ENCODE peak calls at places on chromosome 19, in six cellular contexts. One of them, this sample, is unnamed. For H3K9me3 and H3K4me1, the result is how much of the 10 kb centered on the place peaks cover.

GRCh38 chr19:31648347-31648746 is 299.1 kb upstream of the TSHZ3 start:
- DNase-seq in transverse colon: no peak
- DNase-seq in IMR-90: peak
- DNase-seq in right cardiac atrium: no peak
- DNase-seq in ascending aorta: no peak
- DNase-seq in A673: no peak
- DNase-seq in this sample: no peak

GRCh38 chr19:46848389-46848788 is 2.3 kb downstream of the AP2S1 start:
- DNase-seq in transverse colon: no peak
- DNase-seq in IMR-90: no peak
- DNase-seq in right cardiac atrium: no peak
- DNase-seq in ascending aorta: no peak
- DNase-seq in A673: no peak
- DNase-seq in this sample: no peak

GRCh38 chr19:39845621-39846175 is 481 bp downstream of the FBL start:
- DNase-seq in transverse colon: no peak
- DNase-seq in IMR-90: no peak
- DNase-seq in right cardiac atrium: no peak
- DNase-seq in ascending aorta: no peak
- DNase-seq in A673: peak
- DNase-seq in this sample: peak

GRCh38 chr19:55251296-55252081 is 7.3 kb downstream of the PPP6R1 start:
- DNase-seq in transverse colon: no peak
- DNase-seq in IMR-90: peak
- DNase-seq in right cardiac atrium: no peak
- DNase-seq in ascending aorta: no peak
- DNase-seq in A673: no peak
- DNase-seq in this sample: peak

GRCh38 chr19:17829855-17830566 is 8.7 kb upstream of the INSL3 start:
- DNase-seq in transverse colon: peak
- DNase-seq in IMR-90: peak
- DNase-seq in right cardiac atrium: peak
- DNase-seq in ascending aorta: no peak
- DNase-seq in A673: no peak
- DNase-seq in this sample: no peak

GRCh38 chr19:47389150-47389556 is 30.2 kb downstream of the MEIS3 start:
- DNase-seq in transverse colon: peak
- DNase-seq in IMR-90: no peak
- DNase-seq in right cardiac atrium: no peak
- DNase-seq in ascending aorta: peak
- DNase-seq in A673: no peak
- DNase-seq in this sample: no peak

GRCh38 chr19:34976611-34977010 is 12.6 kb upstream of the ZNF792 start:
- DNase-seq in transverse colon: no peak
- DNase-seq in IMR-90: no peak
- DNase-seq in right cardiac atrium: peak
- DNase-seq in ascending aorta: no peak
- DNase-seq in A673: no peak
- DNase-seq in this sample: no peak

GRCh38 chr19:45158503-45159026 is 2.2 kb downstream of the NKPD1 start:
- DNase-seq in transverse colon: no peak
- DNase-seq in IMR-90: no peak
- DNase-seq in right cardiac atrium: no peak
- DNase-seq in ascending aorta: no peak
- DNase-seq in A673: no peak
- DNase-seq in this sample: no peak

GRCh38 chr19:55373993-55374757 is 2.5 kb upstream of the TMEM190 start:
- DNase-seq in transverse colon: no peak
- DNase-seq in IMR-90: peak
- DNase-seq in right cardiac atrium: peak
- DNase-seq in ascending aorta: no peak
- DNase-seq in A673: no peak
- DNase-seq in this sample: no peak

GRCh38 chr19:37251308-37252229 is 33.6 kb downstream of the ZNF383 start:
- DNase-seq in transverse colon: peak
- DNase-seq in IMR-90: peak
- DNase-seq in right cardiac atrium: peak
- DNase-seq in ascending aorta: peak
- DNase-seq in A673: peak
- DNase-seq in this sample: peak

GRCh38 chr19:40424637-40425449 is 949 bp downstream of the SERTAD1 start:
- DNase-seq in transverse colon: no peak
- DNase-seq in IMR-90: peak
- DNase-seq in right cardiac atrium: peak
- DNase-seq in ascending aorta: no peak
- DNase-seq in A673: peak
- DNase-seq in this sample: no peak

GRCh38 chr19:6459356-6460098 is at the start of gene SLC25A23:
- DNase-seq in transverse colon: peak
- DNase-seq in IMR-90: peak
- DNase-seq in right cardiac atrium: peak
- DNase-seq in ascending aorta: peak
- DNase-seq in A673: peak
- DNase-seq in this sample: peak

GRCh38 chr19:7981661-7982060 is 23.8 kb downstream of the ELAVL1 start:
- DNase-seq in transverse colon: no peak
- DNase-seq in IMR-90: no peak
- DNase-seq in right cardiac atrium: peak
- DNase-seq in ascending aorta: no peak
- DNase-seq in A673: no peak
- DNase-seq in this sample: no peak

GRCh38 chr19:54188224-54188871 is 1.0 kb downstream of the MBOAT7 start:
- DNase-seq in transverse colon: no peak
- DNase-seq in IMR-90: peak
- DNase-seq in right cardiac atrium: peak
- DNase-seq in ascending aorta: no peak
- DNase-seq in A673: no peak
- DNase-seq in this sample: no peak

GRCh38 chr19:2166741-2167738 is 3.3 kb downstream of the DOT1L start:
- DNase-seq in transverse colon: peak
- DNase-seq in IMR-90: peak
- DNase-seq in right cardiac atrium: peak
- DNase-seq in ascending aorta: peak
- DNase-seq in A673: no peak
- DNase-seq in this sample: no peak

GRCh38 chr19:35557539-35558399 is 5.7 kb downstream of the ATP4A start:
- DNase-seq in transverse colon: peak
- DNase-seq in IMR-90: peak
- DNase-seq in right cardiac atrium: peak
- DNase-seq in ascending aorta: no peak
- DNase-seq in A673: peak
- DNase-seq in this sample: peak

GRCh38 chr19:18500820-18501219 is 21.1 kb downstream of the ELL start:
- DNase-seq in transverse colon: no peak
- DNase-seq in IMR-90: no peak
- DNase-seq in right cardiac atrium: peak
- DNase-seq in ascending aorta: peak
- DNase-seq in A673: no peak
- DNase-seq in this sample: no peak

GRCh38 chr19:8342684-8343482 is at the start of gene KANK3:
- DNase-seq in transverse colon: peak
- DNase-seq in IMR-90: peak
- DNase-seq in right cardiac atrium: peak
- DNase-seq in ascending aorta: peak
- DNase-seq in A673: peak
- DNase-seq in this sample: peak

GRCh38 chr19:35031072-35031881 is 1.0 kb downstream of the SCN1B start:
- DNase-seq in transverse colon: no peak
- DNase-seq in IMR-90: peak
- DNase-seq in right cardiac atrium: peak
- DNase-seq in ascending aorta: no peak
- DNase-seq in A673: peak
- DNase-seq in this sample: no peak

GRCh38 chr19:3285647-3286176 is 61.3 kb downstream of the CELF5 start:
- DNase-seq in transverse colon: no peak
- DNase-seq in IMR-90: no peak
- DNase-seq in right cardiac atrium: no peak
- DNase-seq in ascending aorta: no peak
- DNase-seq in A673: no peak
- DNase-seq in this sample: peak

GRCh38 chr19:46697142-46697960 is 19.6 kb downstream of the PRKD2 start:
- DNase-seq in transverse colon: peak
- DNase-seq in IMR-90: peak
- DNase-seq in right cardiac atrium: peak
- DNase-seq in ascending aorta: peak
- DNase-seq in A673: peak
- DNase-seq in this sample: no peak

GRCh38 chr19:28296506-28296905 is 916.4 kb downstream of the UQCRFS1 start:
- DNase-seq in transverse colon: no peak
- DNase-seq in IMR-90: no peak
- DNase-seq in right cardiac atrium: no peak
- DNase-seq in ascending aorta: no peak
- DNase-seq in A673: peak
- DNase-seq in this sample: no peak

GRCh38 chr19:51551673-51552440 is 19.2 kb upstream of the ZNF175 start:
- DNase-seq in transverse colon: no peak
- DNase-seq in IMR-90: no peak
- DNase-seq in right cardiac atrium: no peak
- DNase-seq in ascending aorta: no peak
- DNase-seq in A673: no peak
- DNase-seq in this sample: no peak

DNA sequence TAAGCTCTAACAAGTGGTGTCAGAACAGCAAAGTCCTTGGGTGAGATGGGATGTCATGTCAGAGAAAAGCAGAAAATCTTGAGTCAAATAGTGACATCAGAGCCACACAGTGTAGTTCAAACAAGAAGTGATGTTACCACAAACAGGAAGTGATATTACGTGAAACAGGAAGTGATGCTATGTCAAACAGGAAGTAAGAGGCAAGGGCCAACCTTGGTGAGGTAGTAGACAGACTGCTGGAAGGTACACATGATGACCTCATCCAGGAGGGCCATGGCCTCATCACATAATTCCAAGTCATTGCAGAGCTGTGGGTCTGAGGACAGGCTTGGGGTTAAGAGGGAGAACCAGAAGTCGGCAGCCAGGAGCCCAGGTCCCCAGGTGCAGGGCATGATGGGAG is 7.0 kb upstream of the MAMSTR start:
- DNase-seq in transverse colon: no peak
- DNase-seq in IMR-90: no peak
- DNase-seq in right cardiac atrium: no peak
- DNase-seq in ascending aorta: no peak
- DNase-seq in A673: no peak
- DNase-seq in this sample: peak
- H3K9me3 ChIP-seq in transverse colon: under half
- H3K9me3 ChIP-seq in IMR-90: under half
- H3K9me3 ChIP-seq in right cardiac atrium: under half
- H3K9me3 ChIP-seq in ascending aorta: under half
- H3K9me3 ChIP-seq in A673: under half
- H3K9me3 ChIP-seq in this sample: under half

DNA sequence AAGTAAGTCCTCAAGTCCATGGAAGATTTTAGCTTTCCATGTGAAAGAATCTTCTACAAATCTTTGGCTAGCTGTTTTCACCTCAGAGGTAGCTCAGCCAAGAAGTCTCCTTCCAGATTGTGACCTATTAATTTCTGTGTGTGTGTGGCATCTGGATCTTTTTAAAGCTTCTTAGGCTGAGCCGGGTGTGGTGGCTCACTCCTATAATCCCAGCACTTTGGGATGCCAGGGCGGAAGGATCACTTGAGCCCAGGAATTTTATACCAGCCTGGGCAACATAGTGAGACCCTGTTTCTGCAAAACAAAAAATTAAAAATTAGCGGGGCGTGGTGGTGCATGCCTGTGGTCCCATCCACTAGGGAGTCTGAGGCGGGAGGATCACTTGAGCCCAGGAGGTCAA is 13.4 kb upstream of the SLC44A2 start:
- DNase-seq in transverse colon: no peak
- DNase-seq in IMR-90: no peak
- DNase-seq in right cardiac atrium: no peak
- DNase-seq in ascending aorta: no peak
- DNase-seq in A673: no peak
- DNase-seq in this sample: no peak
- H3K27ac ChIP-seq in transverse colon: peak
- H3K27ac ChIP-seq in IMR-90: no peak
- H3K27ac ChIP-seq in right cardiac atrium: peak
- H3K27ac ChIP-seq in ascending aorta: peak
- H3K27ac ChIP-seq in A673: no peak
- H3K27ac ChIP-seq in this sample: no peak

DNA sequence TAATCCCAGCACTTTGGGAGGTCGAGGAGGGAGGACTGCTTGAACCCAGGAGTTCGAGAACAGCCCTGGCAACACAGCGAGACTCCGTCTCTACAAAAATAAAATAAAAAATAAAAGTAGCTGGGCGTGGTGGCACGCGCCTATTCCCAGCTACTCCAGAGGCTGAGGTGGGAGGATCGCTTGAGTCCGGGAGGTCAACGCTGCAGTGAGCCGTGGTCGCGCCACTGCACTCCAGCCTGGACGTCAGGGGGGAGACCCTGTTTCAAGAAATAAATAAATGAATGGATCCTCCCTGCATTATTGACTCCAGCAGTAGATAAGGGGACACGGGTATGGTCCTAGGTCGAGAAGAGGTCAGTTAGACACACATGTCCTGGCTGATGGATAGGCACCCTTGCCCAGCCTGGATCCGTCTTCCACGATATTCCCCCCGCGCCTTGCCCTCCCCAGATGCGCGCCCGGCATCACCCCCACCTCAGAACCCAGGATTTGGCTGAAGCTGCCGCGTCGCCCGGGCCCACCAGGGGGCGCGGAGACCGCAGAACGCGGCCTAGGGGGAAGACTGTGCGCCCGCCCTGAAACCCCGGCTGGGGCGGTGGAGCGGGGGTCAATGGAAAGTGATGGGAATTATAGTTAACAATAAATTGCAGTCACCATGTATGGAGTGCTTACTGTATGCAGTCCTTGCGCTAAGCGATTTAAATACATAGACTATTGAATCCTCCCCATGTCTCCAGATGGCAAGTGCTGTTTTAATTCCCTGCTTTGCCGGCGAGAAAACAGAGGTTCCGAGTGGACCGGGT is 2.1 kb upstream of the HOOK2 start:
- DNase-seq in transverse colon: peak
- DNase-seq in IMR-90: peak
- DNase-seq in right cardiac atrium: peak
- DNase-seq in ascending aorta: peak
- DNase-seq in A673: peak
- DNase-seq in this sample: peak
- H3K4me1 ChIP-seq in transverse colon: half or more
- H3K4me1 ChIP-seq in IMR-90: under half
- H3K4me1 ChIP-seq in right cardiac atrium: under half
- H3K4me1 ChIP-seq in ascending aorta: under half
- H3K4me1 ChIP-seq in A673: under half
- H3K4me1 ChIP-seq in this sample: under half

GRCh38 chr19:50269653-50270052 is 59.5 kb downstream of the KCNC3 start:
- DNase-seq in transverse colon: no peak
- DNase-seq in IMR-90: no peak
- DNase-seq in right cardiac atrium: no peak
- DNase-seq in ascending aorta: no peak
- DNase-seq in A673: no peak
- DNase-seq in this sample: no peak

GRCh38 chr19:50266041-50266440 is 62.6 kb downstream of the MYH14 start:
- DNase-seq in transverse colon: no peak
- DNase-seq in IMR-90: no peak
- DNase-seq in right cardiac atrium: no peak
- DNase-seq in ascending aorta: no peak
- DNase-seq in A673: no peak
- DNase-seq in this sample: no peak

GRCh38 chr19:50268046-50268445 is 61.1 kb downstream of the KCNC3 start:
- DNase-seq in transverse colon: no peak
- DNase-seq in IMR-90: no peak
- DNase-seq in right cardiac atrium: no peak
- DNase-seq in ascending aorta: no peak
- DNase-seq in A673: no peak
- DNase-seq in this sample: no peak

GRCh38 chr19:50266896-50267295 is 62.3 kb downstream of the KCNC3 start:
- DNase-seq in transverse colon: peak
- DNase-seq in IMR-90: no peak
- DNase-seq in right cardiac atrium: no peak
- DNase-seq in ascending aorta: no peak
- DNase-seq in A673: no peak
- DNase-seq in this sample: no peak

GRCh38 chr19:50268501-50268900 is 60.7 kb downstream of the KCNC3 start:
- DNase-seq in transverse colon: no peak
- DNase-seq in IMR-90: no peak
- DNase-seq in right cardiac atrium: no peak
- DNase-seq in ascending aorta: no peak
- DNase-seq in A673: no peak
- DNase-seq in this sample: no peak
- H3K9me3 ChIP-seq in transverse colon: under half
- H3K9me3 ChIP-seq in IMR-90: under half
- H3K9me3 ChIP-seq in right cardiac atrium: under half
- H3K9me3 ChIP-seq in ascending aorta: under half
- H3K9me3 ChIP-seq in A673: under half
- H3K9me3 ChIP-seq in this sample: under half

This sample was measured in CD4-positive, alpha-beta memory T cell.